ENCODE peak calls at places on chromosomes 4 and X, in eight cellular contexts. One of them, this sample, is unnamed.

GRCh38 chrX:153029875-153030274 is 26.4 kb upstream of the PNMA3 start:
- DNase-seq in cardiac muscle cell: no peak
- DNase-seq in IMR-90: no peak
- DNase-seq in MG63: no peak
- DNase-seq in heart left ventricle: no peak
- DNase-seq in Peyer's patch: no peak
- DNase-seq in small intestine: no peak
- DNase-seq in A549: no peak
- DNase-seq in this sample: no peak

GRCh38 chrX:24167719-24168472 is 18.4 kb downstream of the ZFX start:
- DNase-seq in cardiac muscle cell: no peak
- DNase-seq in IMR-90: peak; percentile 11
- DNase-seq in MG63: no peak
- DNase-seq in heart left ventricle: no peak
- DNase-seq in Peyer's patch: no peak
- DNase-seq in small intestine: no peak
- DNase-seq in A549: no peak
- DNase-seq in this sample: no peak

GRCh38 chr4:168771251-168771650 is 238.8 kb downstream of the CBR4 start:
- DNase-seq in cardiac muscle cell: no peak
- DNase-seq in IMR-90: no peak
- DNase-seq in MG63: no peak
- DNase-seq in heart left ventricle: no peak
- DNase-seq in Peyer's patch: no peak
- DNase-seq in small intestine: peak; percentile 32
- DNase-seq in A549: no peak
- DNase-seq in this sample: no peak

GRCh38 chr4:4640692-4641091 is 98.8 kb upstream of the STX18 start:
- DNase-seq in cardiac muscle cell: no peak
- DNase-seq in IMR-90: no peak
- DNase-seq in MG63: no peak
- DNase-seq in heart left ventricle: no peak
- DNase-seq in Peyer's patch: no peak
- DNase-seq in small intestine: no peak
- DNase-seq in A549: no peak
- DNase-seq in this sample: no peak

GRCh38 chr4:2962614-2963184 is 507 bp downstream of the NOP14 start:
- DNase-seq in cardiac muscle cell: peak; percentile 64
- DNase-seq in IMR-90: peak; percentile 38
- DNase-seq in MG63: peak; percentile 35
- DNase-seq in heart left ventricle: no peak
- DNase-seq in Peyer's patch: no peak
- DNase-seq in small intestine: peak; percentile 40
- DNase-seq in A549: peak; percentile 52
- DNase-seq in this sample: peak; percentile 60

GRCh38 chr4:152398060-152398459 is 137.8 kb downstream of the FBXW7 start:
- DNase-seq in cardiac muscle cell: peak; percentile 27
- DNase-seq in IMR-90: peak; percentile 29
- DNase-seq in MG63: no peak
- DNase-seq in heart left ventricle: no peak
- DNase-seq in Peyer's patch: no peak
- DNase-seq in small intestine: no peak
- DNase-seq in A549: peak; percentile 7
- DNase-seq in this sample: no peak

GRCh38 chrX:120536056-120536455 is 24.7 kb downstream of the CUL4B start:
- DNase-seq in cardiac muscle cell: no peak
- DNase-seq in IMR-90: no peak
- DNase-seq in MG63: no peak
- DNase-seq in heart left ventricle: no peak
- DNase-seq in Peyer's patch: no peak
- DNase-seq in small intestine: no peak
- DNase-seq in A549: no peak
- DNase-seq in this sample: no peak

GRCh38 chrX:17552251-17552650 is 177.3 kb downstream of the NHS start:
- DNase-seq in cardiac muscle cell: peak; percentile 60
- DNase-seq in IMR-90: peak; percentile 55
- DNase-seq in MG63: peak; percentile 3
- DNase-seq in heart left ventricle: no peak
- DNase-seq in Peyer's patch: no peak
- DNase-seq in small intestine: no peak
- DNase-seq in A549: no peak
- DNase-seq in this sample: no peak

GRCh38 chrX:12370444-12371089 is 232.3 kb downstream of the FRMPD4 start:
- DNase-seq in cardiac muscle cell: peak; percentile 87
- DNase-seq in IMR-90: peak; percentile 94
- DNase-seq in MG63: peak; percentile 80
- DNase-seq in heart left ventricle: peak; percentile 34
- DNase-seq in Peyer's patch: no peak
- DNase-seq in small intestine: no peak
- DNase-seq in A549: no peak
- DNase-seq in this sample: no peak

GRCh38 chrX:113980953-113981352 is 602.9 kb upstream of the HTR2C start:
- DNase-seq in cardiac muscle cell: no peak
- DNase-seq in IMR-90: no peak
- DNase-seq in MG63: no peak
- DNase-seq in heart left ventricle: no peak
- DNase-seq in Peyer's patch: no peak
- DNase-seq in small intestine: no peak
- DNase-seq in A549: no peak
- DNase-seq in this sample: no peak
- H3K9me3 ChIP-seq in cardiac muscle cell: no peaks in the 10 kb centered on the region
- H3K9me3 ChIP-seq in IMR-90: no peaks in the 10 kb centered on the region
- H3K9me3 ChIP-seq in MG63: no peaks in the 10 kb centered on the region
- H3K9me3 ChIP-seq in heart left ventricle: no peaks in the 10 kb centered on the region
- H3K9me3 ChIP-seq in Peyer's patch: no peaks in the 10 kb centered on the region
- H3K9me3 ChIP-seq in small intestine: no peaks in the 10 kb centered on the region
- H3K9me3 ChIP-seq in A549: no peaks in the 10 kb centered on the region
- H3K9me3 ChIP-seq in this sample: no peaks in the 10 kb centered on the region

DNA sequence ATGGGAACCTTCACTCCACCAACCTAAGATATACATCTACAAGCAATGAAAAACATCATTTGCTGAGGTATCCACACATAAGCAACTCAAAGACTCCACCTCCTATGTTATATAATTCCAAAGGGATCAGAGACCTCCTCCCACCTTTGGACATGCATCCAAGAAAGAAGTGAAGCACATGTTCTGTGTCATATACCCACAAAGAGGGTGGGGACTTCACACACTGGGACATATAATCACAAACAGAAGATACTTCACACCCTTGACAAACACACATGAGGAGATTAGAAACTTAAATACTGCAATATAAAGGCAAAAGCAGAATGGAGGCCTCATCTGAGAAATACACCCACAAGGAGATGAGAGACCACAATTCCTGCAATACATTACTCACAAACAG is 25.4 kb downstream of the SUV39H1 start:
- DNase-seq in cardiac muscle cell: no peak
- DNase-seq in IMR-90: no peak
- DNase-seq in MG63: no peak
- DNase-seq in heart left ventricle: no peak
- DNase-seq in Peyer's patch: no peak
- DNase-seq in small intestine: no peak
- DNase-seq in A549: no peak
- DNase-seq in this sample: no peak
- H3K9me3 ChIP-seq in cardiac muscle cell: no peaks in the 10 kb centered on the region
- H3K9me3 ChIP-seq in IMR-90: no peaks in the 10 kb centered on the region
- H3K9me3 ChIP-seq in MG63: no peaks in the 10 kb centered on the region
- H3K9me3 ChIP-seq in heart left ventricle: no peaks in the 10 kb centered on the region
- H3K9me3 ChIP-seq in Peyer's patch: no peaks in the 10 kb centered on the region
- H3K9me3 ChIP-seq in small intestine: no peaks in the 10 kb centered on the region
- H3K9me3 ChIP-seq in A549: no peaks in the 10 kb centered on the region
- H3K9me3 ChIP-seq in this sample: no peaks in the 10 kb centered on the region

GRCh38 chr4:129063640-129064039 is 29.7 kb downstream of the SCLT1 start:
- DNase-seq in cardiac muscle cell: no peak
- DNase-seq in IMR-90: no peak
- DNase-seq in MG63: no peak
- DNase-seq in heart left ventricle: no peak
- DNase-seq in Peyer's patch: no peak
- DNase-seq in small intestine: no peak
- DNase-seq in A549: no peak
- DNase-seq in this sample: no peak

GRCh38 chr4:129062580-129062979 is 30.8 kb downstream of the SCLT1 start:
- DNase-seq in cardiac muscle cell: no peak
- DNase-seq in IMR-90: no peak
- DNase-seq in MG63: no peak
- DNase-seq in heart left ventricle: no peak
- DNase-seq in Peyer's patch: no peak
- DNase-seq in small intestine: no peak
- DNase-seq in A549: no peak
- DNase-seq in this sample: no peak

GRCh38 chr4:129059028-129059427 is 34.3 kb downstream of the SCLT1 start:
- DNase-seq in cardiac muscle cell: no peak
- DNase-seq in IMR-90: no peak
- DNase-seq in MG63: no peak
- DNase-seq in heart left ventricle: no peak
- DNase-seq in Peyer's patch: no peak
- DNase-seq in small intestine: no peak
- DNase-seq in A549: no peak
- DNase-seq in this sample: no peak

GRCh38 chr4:129064717-129065116 is 28.6 kb downstream of the SCLT1 start:
- DNase-seq in cardiac muscle cell: peak; percentile 58
- DNase-seq in IMR-90: peak; percentile 77
- DNase-seq in MG63: no peak
- DNase-seq in heart left ventricle: no peak
- DNase-seq in Peyer's patch: no peak
- DNase-seq in small intestine: no peak
- DNase-seq in A549: no peak
- DNase-seq in this sample: no peak
- H3K9me3 ChIP-seq in cardiac muscle cell: no peaks in the 10 kb centered on the region
- H3K9me3 ChIP-seq in IMR-90: peaks cover 22% of the 10 kb centered on the region
- H3K9me3 ChIP-seq in MG63: peaks cover 14% of the 10 kb centered on the region
- H3K9me3 ChIP-seq in heart left ventricle: peaks cover 50% of the 10 kb centered on the region
- H3K9me3 ChIP-seq in Peyer's patch: peaks cover 21% of the 10 kb centered on the region
- H3K9me3 ChIP-seq in small intestine: peaks cover 2% of the 10 kb centered on the region
- H3K9me3 ChIP-seq in A549: peaks cover 32% of the 10 kb centered on the region
- H3K9me3 ChIP-seq in this sample: no peaks in the 10 kb centered on the region

GRCh38 chr4:985123-985830 is 1.6 kb upstream of the IDUA start:
- DNase-seq in cardiac muscle cell: peak; percentile 53
- DNase-seq in IMR-90: no peak
- DNase-seq in MG63: no peak
- DNase-seq in heart left ventricle: peak; percentile 66
- DNase-seq in Peyer's patch: peak; percentile 84
- DNase-seq in small intestine: peak; percentile 85
- DNase-seq in A549: no peak
- DNase-seq in this sample: peak; percentile 89

GRCh38 chr4:987689-988513 is 1.1 kb downstream of the IDUA start:
- DNase-seq in cardiac muscle cell: no peak
- DNase-seq in IMR-90: no peak
- DNase-seq in MG63: no peak
- DNase-seq in heart left ventricle: no peak
- DNase-seq in Peyer's patch: no peak
- DNase-seq in small intestine: no peak
- DNase-seq in A549: no peak
- DNase-seq in this sample: no peak

GRCh38 chr4:988726-989721 is 2.2 kb downstream of the IDUA start:
- DNase-seq in cardiac muscle cell: no peak
- DNase-seq in IMR-90: no peak
- DNase-seq in MG63: no peak
- DNase-seq in heart left ventricle: no peak
- DNase-seq in Peyer's patch: no peak
- DNase-seq in small intestine: no peak
- DNase-seq in A549: no peak
- DNase-seq in this sample: no peak

GRCh38 chr4:986428-986948 is 356 bp upstream of the IDUA start:
- DNase-seq in cardiac muscle cell: no peak
- DNase-seq in IMR-90: no peak
- DNase-seq in MG63: no peak
- DNase-seq in heart left ventricle: no peak
- DNase-seq in Peyer's patch: no peak
- DNase-seq in small intestine: no peak
- DNase-seq in A549: no peak
- DNase-seq in this sample: no peak

GRCh38 chr4:986949-987688 is at the start of gene IDUA:
- DNase-seq in cardiac muscle cell: peak; percentile 74
- DNase-seq in IMR-90: peak; percentile 53
- DNase-seq in MG63: peak; percentile 80
- DNase-seq in heart left ventricle: peak; percentile 85
- DNase-seq in Peyer's patch: peak; percentile 92
- DNase-seq in small intestine: peak; percentile 87
- DNase-seq in A549: peak; percentile 68
- DNase-seq in this sample: peak; percentile 92
- H3K9me3 ChIP-seq in cardiac muscle cell: no peaks in the 10 kb centered on the region
- H3K9me3 ChIP-seq in IMR-90: no peaks in the 10 kb centered on the region
- H3K9me3 ChIP-seq in MG63: no peaks in the 10 kb centered on the region
- H3K9me3 ChIP-seq in heart left ventricle: no peaks in the 10 kb centered on the region
- H3K9me3 ChIP-seq in Peyer's patch: no peaks in the 10 kb centered on the region
- H3K9me3 ChIP-seq in small intestine: no peaks in the 10 kb centered on the region
- H3K9me3 ChIP-seq in A549: no peaks in the 10 kb centered on the region
- H3K9me3 ChIP-seq in this sample: no peaks in the 10 kb centered on the region

GRCh38 chr4:175048111-175048784 is 130.1 kb downstream of the ADAM29 start:
- DNase-seq in cardiac muscle cell: no peak
- DNase-seq in IMR-90: no peak
- DNase-seq in MG63: no peak
- DNase-seq in heart left ventricle: no peak
- DNase-seq in Peyer's patch: no peak
- DNase-seq in small intestine: no peak
- DNase-seq in A549: no peak
- DNase-seq in this sample: no peak

GRCh38 chr4:175054980-175055379 is 136.8 kb downstream of the ADAM29 start:
- DNase-seq in cardiac muscle cell: no peak
- DNase-seq in IMR-90: no peak
- DNase-seq in MG63: no peak
- DNase-seq in heart left ventricle: no peak
- DNase-seq in Peyer's patch: no peak
- DNase-seq in small intestine: no peak
- DNase-seq in A549: no peak
- DNase-seq in this sample: no peak

GRCh38 chr4:175051974-175052373 is 133.8 kb downstream of the ADAM29 start:
- DNase-seq in cardiac muscle cell: no peak
- DNase-seq in IMR-90: no peak
- DNase-seq in MG63: no peak
- DNase-seq in heart left ventricle: no peak
- DNase-seq in Peyer's patch: no peak
- DNase-seq in small intestine: no peak
- DNase-seq in A549: no peak
- DNase-seq in this sample: no peak
- H3K9me3 ChIP-seq in cardiac muscle cell: no peaks in the 10 kb centered on the region
- H3K9me3 ChIP-seq in IMR-90: peaks cover 6% of the 10 kb centered on the region
- H3K9me3 ChIP-seq in MG63: no peaks in the 10 kb centered on the region
- H3K9me3 ChIP-seq in heart left ventricle: peaks cover 15% of the 10 kb centered on the region
- H3K9me3 ChIP-seq in Peyer's patch: no peaks in the 10 kb centered on the region
- H3K9me3 ChIP-seq in small intestine: no peaks in the 10 kb centered on the region
- H3K9me3 ChIP-seq in A549: no peaks in the 10 kb centered on the region
- H3K9me3 ChIP-seq in this sample: no peaks in the 10 kb centered on the region

This sample was measured in colonic mucosa.